ENCODE peak calls at places on chromosomes 2 and 18, in seven cellular contexts. P, G, A, R, C, H and Q are unnamed samples. For H3K27me3, the result is how much of the 10 kb centered on the place peaks cover.

GRCh38 chr18:48777737-48778111 is 173.0 kb downstream of the SMAD7 start:
- DNase-seq in P (no peak), G (no peak), A (no peak), R (no peak), C (no peak), H (no peak), Q (no peak)

GRCh38 chr2:44112096-44112495 is 56.6 kb upstream of the PPM1B start:
- DNase-seq in P (no peak), G (no peak), A (no peak), R (no peak), C (no peak), H (no peak), Q (no peak)

GRCh38 chr2:98148968-98149697 is 62.2 kb downstream of the VWA3B start:
- DNase-seq in P (no peak), G (peak), A (peak), R (no peak), C (no peak), H (no peak), Q (peak)

GRCh38 chr2:227402959-227403358 is 15.2 kb upstream of the SCYGR1 start:
- DNase-seq in P (no peak), G (no peak), A (no peak), R (no peak), C (no peak), H (no peak), Q (no peak)

GRCh38 chr2:159137511-159138101 is 148.9 kb downstream of the WDSUB1 start:
- DNase-seq in P (no peak), G (no peak), A (no peak), R (no peak), C (no peak), H (no peak), Q (peak)

GRCh38 chr2:75476778-75477177 is 84.0 kb downstream of the EVA1A start:
- DNase-seq in P (peak), G (peak), A (peak), R (no peak), C (no peak), H (no peak), Q (no peak)

GRCh38 chr18:58364867-58365533 is 263.9 kb downstream of the ALPK2 start:
- DNase-seq in P (no peak), G (peak), A (peak), R (no peak), C (no peak), H (no peak), Q (no peak)

GRCh38 chr2:170774074-170774473 is 3.9 kb downstream of the ERICH2 start:
- DNase-seq in P (no peak), G (no peak), A (no peak), R (no peak), C (no peak), H (no peak), Q (no peak)

GRCh38 chr2:238466242-238466598 is 39.5 kb downstream of the ASB1 start:
- DNase-seq in P (no peak), G (no peak), A (no peak), R (no peak), C (no peak), H (no peak), Q (no peak)

GRCh38 chr18:5196253-5197031 is 615 bp downstream of the AKAIN1 start:
- DNase-seq in P (peak), G (no peak), A (no peak), R (no peak), C (no peak), H (no peak), Q (no peak)
- H3K27me3 ChIP-seq in P (half or more), G (under half), A (under half), R (under half), C (under half), H (under half), Q (under half)

GRCh38 chr18:13390196-13390595 is 171.6 kb downstream of the LDLRAD4 start:
- DNase-seq in P (no peak), G (no peak), A (no peak), R (no peak), C (no peak), H (no peak), Q (no peak)

GRCh38 chr18:13389491-13390131 is 171.1 kb downstream of the LDLRAD4 start:
- DNase-seq in P (no peak), G (no peak), A (no peak), R (no peak), C (peak), H (no peak), Q (no peak)

GRCh38 chr18:13387856-13388548 is 169.4 kb downstream of the LDLRAD4 start:
- DNase-seq in P (no peak), G (peak), A (peak), R (no peak), C (peak), H (no peak), Q (no peak)

GRCh38 chr18:13386891-13387801 is 168.6 kb downstream of the LDLRAD4 start:
- DNase-seq in P (no peak), G (no peak), A (no peak), R (no peak), C (peak), H (no peak), Q (no peak)

DNA sequence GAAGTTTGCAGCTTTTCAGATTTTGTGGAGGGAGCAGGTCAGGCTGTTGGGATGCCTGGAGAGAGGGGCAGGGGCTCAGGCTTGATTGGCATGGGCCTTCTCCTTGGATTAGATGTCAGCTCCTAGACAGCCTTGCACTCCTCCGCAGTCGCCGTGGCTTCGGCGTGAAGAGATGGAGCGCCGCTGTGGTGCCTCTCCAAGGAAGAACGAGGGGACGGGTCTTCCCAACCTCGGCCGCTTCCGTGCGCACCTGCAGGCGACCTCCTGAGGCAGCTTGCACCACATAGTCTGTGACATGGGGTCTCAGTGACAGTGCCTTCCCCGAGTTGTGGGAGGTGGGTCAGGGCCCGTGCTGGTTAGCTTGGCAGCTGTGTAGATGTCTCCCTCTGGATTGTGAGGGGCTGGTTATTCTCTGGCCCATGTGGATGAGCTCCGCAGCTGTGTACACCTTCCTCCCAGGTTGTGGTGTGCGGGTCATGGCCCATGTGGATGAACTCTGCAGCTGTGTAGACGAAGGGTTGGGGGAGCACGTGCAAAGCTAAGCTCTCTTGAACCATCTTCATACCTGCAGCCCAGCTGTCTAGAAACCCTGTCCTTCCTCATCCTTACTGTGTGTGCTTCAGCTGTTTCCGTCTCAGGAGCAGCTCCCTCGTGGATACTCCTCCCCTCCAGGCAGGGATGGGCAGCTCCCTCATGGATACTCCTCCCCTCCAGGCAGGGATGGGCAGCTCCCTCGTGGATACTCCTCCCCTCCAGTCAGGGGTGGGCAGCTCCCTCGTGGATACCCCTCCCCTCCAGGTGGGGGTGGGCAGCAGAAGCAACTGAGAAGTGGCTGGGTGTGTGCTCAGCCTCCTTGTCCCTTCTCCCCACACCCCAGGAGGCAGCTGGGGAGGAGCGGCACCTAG is 170.3 kb downstream of the LDLRAD4 start:
- DNase-seq in P (no peak), G (no peak), A (no peak), R (no peak), C (peak), H (no peak), Q (no peak)
- H3K27me3 ChIP-seq in P (under half), G (under half), A (under half), R (under half), C (under half), H (under half), Q (under half)

DNA sequence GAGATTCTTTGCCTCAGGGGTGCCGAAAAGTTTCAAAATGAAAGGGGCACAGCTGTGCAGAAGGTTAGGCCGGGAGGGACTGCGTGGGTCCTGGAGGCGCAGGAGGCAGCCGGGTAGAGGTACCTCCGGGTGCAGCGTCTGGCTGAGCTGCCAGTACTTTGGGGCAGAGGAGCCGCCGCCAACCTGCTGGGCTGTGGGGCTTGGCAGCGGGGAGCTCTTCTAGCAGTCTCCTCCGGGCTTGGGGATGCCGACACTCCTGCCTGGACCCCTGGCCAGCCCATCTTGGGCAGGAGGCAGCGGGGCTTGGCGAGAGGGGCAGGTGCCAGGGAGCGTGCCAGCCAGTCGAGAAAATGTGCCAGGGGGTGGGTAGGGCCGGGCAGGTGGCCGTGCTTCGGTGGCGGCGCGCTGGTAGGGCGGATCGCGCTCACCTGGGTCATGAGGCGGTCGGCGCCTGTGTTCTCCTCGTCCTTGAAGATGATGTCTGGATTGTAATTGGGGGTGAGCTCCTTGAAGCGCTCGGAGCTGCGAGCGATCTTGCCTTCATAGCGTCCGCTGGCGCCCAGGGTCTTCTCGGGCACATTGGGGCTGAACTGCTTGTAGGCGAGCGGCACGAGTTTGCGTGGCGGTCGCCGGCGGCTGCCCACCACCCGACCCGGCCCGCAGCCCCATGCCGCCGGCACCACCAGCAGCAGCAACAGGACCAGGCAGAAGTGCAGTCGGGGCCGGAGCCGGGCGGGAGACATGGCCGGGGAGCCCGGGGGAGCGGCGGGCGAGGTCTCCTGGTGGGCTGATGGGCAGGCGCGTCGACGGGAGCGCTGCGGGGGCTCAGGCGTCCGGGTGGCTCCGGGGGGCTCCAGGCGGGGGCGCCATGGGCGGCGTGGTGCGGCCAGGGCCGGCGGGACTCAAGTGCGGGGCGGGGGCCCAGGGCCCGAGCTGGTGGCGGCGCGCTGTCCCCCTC is 717 bp downstream of the IHH start:
- DNase-seq in P (peak), G (no peak), A (no peak), R (no peak), C (no peak), H (peak), Q (no peak)
- H3K27me3 ChIP-seq in P (half or more), G (half or more), A (half or more), R (half or more), C (under half), H (under half), Q (half or more)

DNA sequence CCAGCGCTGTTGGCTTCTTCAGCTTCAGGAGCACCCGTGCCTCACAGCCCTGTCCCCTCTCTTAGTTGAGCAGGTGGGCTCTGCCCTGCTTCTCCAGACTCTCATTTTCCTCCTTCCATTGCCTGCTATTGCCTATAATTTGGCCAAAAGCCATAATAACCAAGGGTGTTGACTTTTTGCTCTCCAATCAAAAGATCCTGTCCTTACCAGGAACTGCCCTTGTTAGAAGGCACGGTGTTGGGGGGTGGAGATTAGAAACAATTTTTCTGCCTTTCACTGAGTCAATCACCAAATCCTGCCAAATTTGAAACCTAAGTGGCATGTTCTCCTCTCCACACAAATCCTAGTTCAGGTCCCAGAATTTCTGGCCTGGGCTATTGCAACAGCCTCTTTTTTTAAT is 16.7 kb upstream of the PDIA6 start:
- DNase-seq in P (no peak), G (no peak), A (no peak), R (no peak), C (no peak), H (no peak), Q (no peak)
- H3K27me3 ChIP-seq in P (under half), G (under half), A (under half), R (under half), C (under half), H (under half), Q (half or more)

GRCh38 chr2:83567551-83567950 is 891.5 kb downstream of the SUCLG1 start:
- DNase-seq in P (no peak), G (no peak), A (no peak), R (no peak), C (no peak), H (no peak), Q (no peak)

GRCh38 chr2:83561592-83561991 is 897.5 kb downstream of the SUCLG1 start:
- DNase-seq in P (no peak), G (no peak), A (no peak), R (no peak), C (no peak), H (no peak), Q (no peak)

DNA sequence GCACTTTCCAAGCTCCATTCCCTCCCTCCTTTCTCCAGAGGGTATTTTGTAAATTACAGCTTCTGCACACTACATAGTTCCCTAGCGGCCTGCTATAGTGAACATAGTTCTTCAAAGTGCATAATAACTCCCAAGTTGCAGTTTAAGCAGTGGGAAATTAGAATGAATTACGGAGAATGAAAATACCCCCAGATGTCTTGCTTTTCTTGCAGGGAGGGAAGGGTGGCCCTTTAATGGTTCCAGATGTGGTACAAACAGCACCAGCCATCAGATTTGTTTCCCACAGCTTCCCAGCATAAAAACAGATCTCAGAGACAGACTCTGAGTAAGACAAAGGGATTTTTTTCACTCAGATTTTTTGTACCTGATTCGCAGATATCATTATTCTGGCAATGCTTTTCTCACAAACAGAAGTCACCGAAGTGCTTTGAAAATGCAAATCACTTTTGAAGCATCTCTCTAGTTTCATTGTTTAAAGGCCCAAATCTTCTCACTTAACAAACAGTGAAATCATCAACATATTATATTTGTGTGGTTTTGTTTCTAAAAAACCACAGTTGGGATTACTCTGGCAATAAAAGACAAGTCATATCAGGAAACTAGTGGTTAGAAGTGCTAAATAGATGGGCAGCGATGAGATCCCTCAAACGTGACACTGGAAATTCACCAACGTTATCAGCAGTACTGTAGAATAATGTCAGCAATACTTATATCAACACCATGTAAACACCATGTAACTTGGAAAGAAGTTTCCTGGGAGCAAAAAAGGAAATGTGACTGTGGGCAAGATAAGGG is 893.7 kb downstream of the SUCLG1 start:
- DNase-seq in P (no peak), G (no peak), A (no peak), R (no peak), C (no peak), H (no peak), Q (no peak)
- H3K27me3 ChIP-seq in P (under half), G (under half), A (under half), R (under half), C (under half), H (under half), Q (under half)

GRCh38 chr2:222652856-222653255 is 3.0 kb downstream of the FARSB start:
- DNase-seq in P (no peak), G (no peak), A (no peak), R (no peak), C (no peak), H (no peak), Q (no peak)
- H3K27me3 ChIP-seq in P (under half), G (under half), A (under half), R (under half), C (under half), H (under half), Q (under half)

DNA sequence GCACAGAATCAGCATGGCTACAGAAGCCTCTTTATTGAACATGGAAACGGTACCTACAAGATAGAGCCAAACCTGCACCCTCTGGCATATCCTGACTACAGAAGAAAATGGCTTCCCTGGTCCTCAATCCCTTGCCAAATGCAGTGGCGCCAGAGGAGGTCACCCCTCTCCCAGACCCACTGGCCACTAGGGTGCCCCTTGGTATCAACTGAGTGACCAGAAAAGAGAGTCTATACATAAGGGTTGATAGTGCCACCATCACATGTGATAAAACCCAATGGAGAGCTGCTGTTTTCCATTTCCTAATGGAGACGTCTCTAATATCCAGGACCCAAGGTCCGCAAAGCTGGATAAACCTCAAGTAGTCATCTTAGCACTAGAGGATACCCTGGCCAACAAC is 52.7 kb upstream of the ALK start:
- DNase-seq in P (no peak), G (no peak), A (no peak), R (no peak), C (no peak), H (no peak), Q (no peak)
- H3K27me3 ChIP-seq in P (under half), G (under half), A (under half), R (under half), C (under half), H (under half), Q (under half)